ENCODE peak calls at places on chromosomes 2 and 18, in six cellular contexts. One of them, this sample, is unnamed.
A peak's percentile ranks its signal among the peaks of the same experiment; 100 is the strongest.

GRCh38 chr2:23668756-23669304 is 258.1 kb downstream of the ATAD2B start:
- DNase-seq in nephron progenitor cell: no peak
- DNase-seq in BE2C: no peak
- DNase-seq in fibroblast of mammary gland: no peak
- DNase-seq in ovary: no peak
- DNase-seq in lower leg skin: no peak
- DNase-seq in this sample: no peak

GRCh38 chr2:200810252-200810650 is 1.5 kb upstream of the BZW1 start:
- DNase-seq in nephron progenitor cell: no peak
- DNase-seq in BE2C: no peak
- DNase-seq in fibroblast of mammary gland: peak; percentile 93
- DNase-seq in ovary: peak; percentile 30
- DNase-seq in lower leg skin: no peak
- DNase-seq in this sample: no peak

GRCh38 chr18:51621103-51621969 is 423.9 kb upstream of the MEX3C start:
- DNase-seq in nephron progenitor cell: peak; percentile 81
- DNase-seq in BE2C: peak; percentile 56
- DNase-seq in fibroblast of mammary gland: peak; percentile 33
- DNase-seq in ovary: no peak
- DNase-seq in lower leg skin: no peak
- DNase-seq in this sample: peak; percentile 48

GRCh38 chr18:74196220-74197119 is 48.1 kb downstream of the TIMM21 start:
- DNase-seq in nephron progenitor cell: peak; percentile 35
- DNase-seq in BE2C: peak; percentile 15
- DNase-seq in fibroblast of mammary gland: peak; percentile 63
- DNase-seq in ovary: peak; percentile 67
- DNase-seq in lower leg skin: no peak
- DNase-seq in this sample: peak; percentile 97

GRCh38 chr2:225041210-225041870 is 928 bp downstream of the DOCK10 start:
- DNase-seq in nephron progenitor cell: peak; percentile 3
- DNase-seq in BE2C: no peak
- DNase-seq in fibroblast of mammary gland: peak; percentile 52
- DNase-seq in ovary: peak; percentile 21
- DNase-seq in lower leg skin: no peak
- DNase-seq in this sample: no peak

GRCh38 chr2:142131016-142131714 is at the start of gene LRP1B:
- DNase-seq in nephron progenitor cell: peak; percentile 32
- DNase-seq in BE2C: peak; percentile 20
- DNase-seq in fibroblast of mammary gland: peak; percentile 15
- DNase-seq in ovary: no peak
- DNase-seq in lower leg skin: no peak
- DNase-seq in this sample: no peak

GRCh38 chr2:136932700-136933099 is 167.4 kb downstream of the THSD7B start:
- DNase-seq in nephron progenitor cell: peak; percentile 33
- DNase-seq in BE2C: no peak
- DNase-seq in fibroblast of mammary gland: peak; percentile 15
- DNase-seq in ovary: no peak
- DNase-seq in lower leg skin: no peak
- DNase-seq in this sample: no peak

GRCh38 chr2:110851531-110851930 is 119.2 kb downstream of the ACOXL start:
- DNase-seq in nephron progenitor cell: no peak
- DNase-seq in BE2C: no peak
- DNase-seq in fibroblast of mammary gland: no peak
- DNase-seq in ovary: no peak
- DNase-seq in lower leg skin: no peak
- DNase-seq in this sample: no peak

GRCh38 chr2:23670245-23670592 is 256.7 kb downstream of the ATAD2B start:
- DNase-seq in nephron progenitor cell: no peak
- DNase-seq in BE2C: no peak
- DNase-seq in fibroblast of mammary gland: no peak
- DNase-seq in ovary: no peak
- DNase-seq in lower leg skin: no peak
- DNase-seq in this sample: no peak

GRCh38 chr2:47905454-47906260 is 641 bp downstream of the FBXO11 start:
- DNase-seq in nephron progenitor cell: peak; percentile 75
- DNase-seq in BE2C: peak; percentile 60
- DNase-seq in fibroblast of mammary gland: peak; percentile 49
- DNase-seq in ovary: peak; percentile 74
- DNase-seq in lower leg skin: peak; percentile 92
- DNase-seq in this sample: no peak

GRCh38 chr2:207867075-207867474 is 97.4 kb upstream of the FZD5 start:
- DNase-seq in nephron progenitor cell: no peak
- DNase-seq in BE2C: no peak
- DNase-seq in fibroblast of mammary gland: no peak
- DNase-seq in ovary: no peak
- DNase-seq in lower leg skin: no peak
- DNase-seq in this sample: no peak

GRCh38 chr2:133411857-133412256 is 156.4 kb downstream of the NCKAP5 start:
- DNase-seq in nephron progenitor cell: peak; percentile 11
- DNase-seq in BE2C: no peak
- DNase-seq in fibroblast of mammary gland: no peak
- DNase-seq in ovary: no peak
- DNase-seq in lower leg skin: no peak
- DNase-seq in this sample: no peak

GRCh38 chr18:36825526-36825925 is 3.3 kb downstream of the TPGS2 start:
- DNase-seq in nephron progenitor cell: no peak
- DNase-seq in BE2C: no peak
- DNase-seq in fibroblast of mammary gland: no peak
- DNase-seq in ovary: no peak
- DNase-seq in lower leg skin: no peak
- DNase-seq in this sample: no peak

GRCh38 chr2:99442837-99443236 is 47.0 kb downstream of the REV1 start:
- DNase-seq in nephron progenitor cell: no peak
- DNase-seq in BE2C: no peak
- DNase-seq in fibroblast of mammary gland: peak; percentile 58
- DNase-seq in ovary: no peak
- DNase-seq in lower leg skin: no peak
- DNase-seq in this sample: no peak

GRCh38 chr2:118046628-118047210 is 32.8 kb upstream of the CCDC93 start:
- DNase-seq in nephron progenitor cell: no peak
- DNase-seq in BE2C: no peak
- DNase-seq in fibroblast of mammary gland: peak; percentile 67
- DNase-seq in ovary: no peak
- DNase-seq in lower leg skin: no peak
- DNase-seq in this sample: peak; percentile 13

GRCh38 chr18:3492166-3492565 is 42.2 kb downstream of the TGIF1 start:
- DNase-seq in nephron progenitor cell: no peak
- DNase-seq in BE2C: no peak
- DNase-seq in fibroblast of mammary gland: no peak
- DNase-seq in ovary: no peak
- DNase-seq in lower leg skin: no peak
- DNase-seq in this sample: no peak

GRCh38 chr2:39780825-39781600 is 2.0 kb upstream of the THUMPD2 start:
- DNase-seq in nephron progenitor cell: no peak
- DNase-seq in BE2C: no peak
- DNase-seq in fibroblast of mammary gland: peak; percentile 48
- DNase-seq in ovary: no peak
- DNase-seq in lower leg skin: no peak
- DNase-seq in this sample: no peak

GRCh38 chr2:27427863-27428212 is 593 bp upstream of the NRBP1 start:
- DNase-seq in nephron progenitor cell: no peak
- DNase-seq in BE2C: no peak
- DNase-seq in fibroblast of mammary gland: peak; percentile 33
- DNase-seq in ovary: no peak
- DNase-seq in lower leg skin: no peak
- DNase-seq in this sample: no peak

GRCh38 chr2:33763671-33764310 is 164.7 kb upstream of the FAM98A start:
- DNase-seq in nephron progenitor cell: no peak
- DNase-seq in BE2C: no peak
- DNase-seq in fibroblast of mammary gland: no peak
- DNase-seq in ovary: no peak
- DNase-seq in lower leg skin: no peak
- DNase-seq in this sample: no peak

GRCh38 chr2:231685349-231686191 is 22.8 kb upstream of the PTMA start:
- DNase-seq in nephron progenitor cell: no peak
- DNase-seq in BE2C: peak; percentile 60
- DNase-seq in fibroblast of mammary gland: no peak
- DNase-seq in ovary: no peak
- DNase-seq in lower leg skin: no peak
- DNase-seq in this sample: no peak

GRCh38 chr18:35620765-35621164 is 39.2 kb downstream of the GALNT1 start:
- DNase-seq in nephron progenitor cell: no peak
- DNase-seq in BE2C: no peak
- DNase-seq in fibroblast of mammary gland: peak; percentile 57
- DNase-seq in ovary: no peak
- DNase-seq in lower leg skin: no peak
- DNase-seq in this sample: no peak

GRCh38 chr2:47012866-47013265 is 97.3 kb upstream of the MCFD2 start:
- DNase-seq in nephron progenitor cell: no peak
- DNase-seq in BE2C: no peak
- DNase-seq in fibroblast of mammary gland: no peak
- DNase-seq in ovary: no peak
- DNase-seq in lower leg skin: no peak
- DNase-seq in this sample: no peak

GRCh38 chr2:239673641-239674040 is 272.8 kb upstream of the HDAC4 start:
- DNase-seq in nephron progenitor cell: no peak
- DNase-seq in BE2C: no peak
- DNase-seq in fibroblast of mammary gland: no peak
- DNase-seq in ovary: no peak
- DNase-seq in lower leg skin: peak; percentile 70
- DNase-seq in this sample: no peak

GRCh38 chr18:12317664-12318333 is 9.8 kb downstream of the TUBB6 start:
- DNase-seq in nephron progenitor cell: no peak
- DNase-seq in BE2C: no peak
- DNase-seq in fibroblast of mammary gland: peak; percentile 79
- DNase-seq in ovary: no peak
- DNase-seq in lower leg skin: peak; percentile 78
- DNase-seq in this sample: no peak

GRCh38 chr18:48534364-48534763 is 4.5 kb upstream of the CTIF start:
- DNase-seq in nephron progenitor cell: no peak
- DNase-seq in BE2C: no peak
- DNase-seq in fibroblast of mammary gland: peak; percentile 84
- DNase-seq in ovary: peak; percentile 69
- DNase-seq in lower leg skin: peak; percentile 14
- DNase-seq in this sample: no peak

GRCh38 chr2:149645391-149645790 is 57.8 kb upstream of the MMADHC start:
- DNase-seq in nephron progenitor cell: no peak
- DNase-seq in BE2C: no peak
- DNase-seq in fibroblast of mammary gland: peak; percentile 57
- DNase-seq in ovary: no peak
- DNase-seq in lower leg skin: no peak
- DNase-seq in this sample: no peak
- TF ChIP-seq CTCF in nephron progenitor cell: no peak
- TF ChIP-seq CTCF in BE2C: peak; percentile 14
- TF ChIP-seq CTCF in fibroblast of mammary gland: peak; percentile 48
- TF ChIP-seq CTCF in ovary: no peak
- TF ChIP-seq CTCF in lower leg skin: no peak
- TF ChIP-seq CTCF in this sample: no peak

DNA sequence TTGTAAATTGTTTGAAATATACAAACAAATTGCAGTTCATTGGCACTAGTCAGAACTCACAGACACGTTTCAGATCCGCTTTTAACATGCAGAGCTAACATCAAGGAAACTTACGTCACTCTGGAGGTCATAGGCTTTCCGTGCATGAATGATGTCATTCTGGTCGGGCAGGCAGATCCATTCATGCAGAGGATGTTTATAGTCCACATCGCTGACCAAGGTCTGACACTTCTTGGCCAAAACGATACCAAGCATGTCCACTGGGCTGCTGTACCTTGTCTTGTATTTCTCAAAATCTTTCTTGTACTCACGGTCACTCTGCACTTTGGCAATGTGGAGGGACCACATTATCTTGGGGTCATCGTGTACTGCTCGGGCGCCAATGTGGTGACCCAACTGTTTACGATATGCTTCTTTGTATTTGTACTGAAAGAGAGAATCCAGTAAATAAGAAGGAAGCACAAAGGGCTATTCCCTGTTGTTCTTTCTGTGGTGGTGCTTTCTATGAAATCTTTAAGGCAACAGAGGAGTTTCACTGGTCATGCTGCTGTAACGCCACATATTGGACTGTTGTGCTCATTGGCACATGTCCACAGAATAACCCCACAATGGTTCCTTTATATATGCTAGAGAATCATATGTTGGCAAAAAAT is 114.8 kb downstream of the NEB start:
- DNase-seq in nephron progenitor cell: peak; percentile 12
- DNase-seq in BE2C: no peak
- DNase-seq in fibroblast of mammary gland: peak; percentile 69
- DNase-seq in ovary: no peak
- DNase-seq in lower leg skin: no peak
- DNase-seq in this sample: no peak
- TF ChIP-seq CTCF in nephron progenitor cell: no peak
- TF ChIP-seq CTCF in BE2C: no peak
- TF ChIP-seq CTCF in fibroblast of mammary gland: peak; percentile 9
- TF ChIP-seq CTCF in ovary: no peak
- TF ChIP-seq CTCF in lower leg skin: no peak
- TF ChIP-seq CTCF in this sample: no peak

GRCh38 chr2:218382785-218383184 is 712 bp downstream of the SLC11A1 start:
- DNase-seq in nephron progenitor cell: no peak
- DNase-seq in BE2C: no peak
- DNase-seq in fibroblast of mammary gland: no peak
- DNase-seq in ovary: no peak
- DNase-seq in lower leg skin: no peak
- DNase-seq in this sample: no peak

GRCh38 chr2:218384975-218385374 is 2.9 kb downstream of the SLC11A1 start:
- DNase-seq in nephron progenitor cell: no peak
- DNase-seq in BE2C: no peak
- DNase-seq in fibroblast of mammary gland: no peak
- DNase-seq in ovary: peak; percentile 16
- DNase-seq in lower leg skin: no peak
- DNase-seq in this sample: no peak

GRCh38 chr2:218378053-218378452 is 4.0 kb upstream of the SLC11A1 start:
- DNase-seq in nephron progenitor cell: no peak
- DNase-seq in BE2C: no peak
- DNase-seq in fibroblast of mammary gland: no peak
- DNase-seq in ovary: no peak
- DNase-seq in lower leg skin: no peak
- DNase-seq in this sample: no peak

GRCh38 chr2:218383892-218384519 is 1.9 kb downstream of the SLC11A1 start:
- DNase-seq in nephron progenitor cell: no peak
- DNase-seq in BE2C: no peak
- DNase-seq in fibroblast of mammary gland: no peak
- DNase-seq in ovary: peak; percentile 21
- DNase-seq in lower leg skin: no peak
- DNase-seq in this sample: no peak

DNA sequence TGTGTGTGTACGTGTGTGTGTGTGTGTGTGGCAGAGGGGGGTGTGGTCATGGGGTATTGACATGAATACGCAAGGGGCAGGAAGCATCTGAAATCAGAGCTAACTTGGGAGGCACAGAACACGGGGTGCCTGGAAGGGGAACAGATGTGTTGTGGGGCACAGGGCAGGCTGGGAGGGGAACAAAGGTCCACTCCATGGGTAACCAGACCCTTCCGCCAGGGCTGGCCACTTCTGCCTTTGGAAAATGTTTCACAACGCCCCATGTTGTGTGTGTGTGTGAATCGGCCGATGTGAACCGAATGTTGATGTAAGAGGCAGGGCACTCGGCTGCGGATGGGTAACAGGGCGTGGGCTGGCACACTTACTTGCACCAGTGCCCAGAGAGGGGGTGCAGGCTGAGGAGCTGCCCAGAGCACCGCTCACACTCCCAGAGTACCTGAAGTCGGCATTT is at the start of gene SLC11A1:
- DNase-seq in nephron progenitor cell: no peak
- DNase-seq in BE2C: no peak
- DNase-seq in fibroblast of mammary gland: no peak
- DNase-seq in ovary: peak; percentile 21
- DNase-seq in lower leg skin: peak; percentile 91
- DNase-seq in this sample: no peak
- TF ChIP-seq CTCF in nephron progenitor cell: no peak
- TF ChIP-seq CTCF in BE2C: no peak
- TF ChIP-seq CTCF in fibroblast of mammary gland: no peak
- TF ChIP-seq CTCF in ovary: no peak
- TF ChIP-seq CTCF in lower leg skin: no peak
- TF ChIP-seq CTCF in this sample: no peak

GRCh38 chr2:15058015-15058414 is 425.5 kb downstream of the LRATD1 start:
- DNase-seq in nephron progenitor cell: no peak
- DNase-seq in BE2C: no peak
- DNase-seq in fibroblast of mammary gland: peak; percentile 10
- DNase-seq in ovary: no peak
- DNase-seq in lower leg skin: no peak
- DNase-seq in this sample: no peak
- TF ChIP-seq CTCF in nephron progenitor cell: peak; percentile 12
- TF ChIP-seq CTCF in BE2C: peak; percentile 65
- TF ChIP-seq CTCF in fibroblast of mammary gland: peak; percentile 40
- TF ChIP-seq CTCF in ovary: no peak
- TF ChIP-seq CTCF in lower leg skin: no peak
- TF ChIP-seq CTCF in this sample: peak; percentile 29

This sample was measured in D721Med.